ENCODE peak calls at places on chromosomes 6 and 20, in six cellular contexts. X is GM12891, L is A549, P is spleen, S is prostate gland, E is H54. G is an unnamed sample.

GRCh38 chr20:48384147-48384818 is 443.5 kb downstream of the PREX1 start:
- DNase-seq in X (no peak), E (peak), S (no peak), L (no peak), P (no peak), G (no peak)

GRCh38 chr6:170180671-170181337 is 110.1 kb downstream of the DLL1 start:
- DNase-seq in X (no peak), P (peak), E (no peak), S (peak), L (no peak), G (peak)

GRCh38 chr6:38239719-38240451 is 399.8 kb downstream of the BTBD9 start:
- DNase-seq in S (no peak), E (peak), P (no peak), X (no peak), L (no peak), G (no peak)

GRCh38 chr6:93021235-93021909 is 398.0 kb downstream of the EPHA7 start:
- DNase-seq in S (no peak), E (no peak), X (no peak), P (no peak), L (no peak), G (no peak)

GRCh38 chr6:98215531-98215930 is 618.8 kb upstream of the POU3F2 start:
- DNase-seq in X (no peak), E (no peak), P (no peak), S (no peak), L (no peak), G (no peak)

GRCh38 chr6:112184996-112185395 is 69.4 kb downstream of the LAMA4 start:
- DNase-seq in L (no peak), X (no peak), P (no peak), S (no peak), E (no peak), G (no peak)

GRCh38 chr6:128479048-128479666 is 41.2 kb downstream of the PTPRK start:
- DNase-seq in X (no peak), E (no peak), P (no peak), S (no peak), L (no peak), G (no peak)

GRCh38 chr6:148389086-148389485 is 46.4 kb downstream of the SASH1 start:
- DNase-seq in S (no peak), X (no peak), L (no peak), E (no peak), P (no peak), G (no peak)

GRCh38 chr20:57698867-57699275 is 10.9 kb downstream of the PMEPA1 start:
- DNase-seq in P (no peak), L (peak), E (peak), X (no peak), S (no peak), G (no peak)

GRCh38 chr6:29627762-29628418 is 5.1 kb downstream of the GABBR1 start:
- DNase-seq in E (peak), P (peak), S (peak), X (peak), L (peak), G (no peak)
- TF ChIP-seq POLR2A in E (peak), P (peak), S (peak), X (no peak), L (no peak), G (peak)

GRCh38 chr6:41939848-41940758 is 1.5 kb downstream of the CCND3 start:
- DNase-seq in P (peak), L (no peak), X (no peak), S (no peak), E (no peak), G (no peak)
- TF ChIP-seq POLR2A in P (no peak), L (no peak), X (no peak), S (no peak), E (no peak), G (no peak)

GRCh38 chr6:109095036-109095820 is at the start of gene CEP57L1:
- DNase-seq in P (peak), L (peak), X (peak), E (peak), S (peak), G (peak)
- TF ChIP-seq POLR2A in P (peak), L (peak), X (peak), E (peak), S (no peak), G (peak)

DNA sequence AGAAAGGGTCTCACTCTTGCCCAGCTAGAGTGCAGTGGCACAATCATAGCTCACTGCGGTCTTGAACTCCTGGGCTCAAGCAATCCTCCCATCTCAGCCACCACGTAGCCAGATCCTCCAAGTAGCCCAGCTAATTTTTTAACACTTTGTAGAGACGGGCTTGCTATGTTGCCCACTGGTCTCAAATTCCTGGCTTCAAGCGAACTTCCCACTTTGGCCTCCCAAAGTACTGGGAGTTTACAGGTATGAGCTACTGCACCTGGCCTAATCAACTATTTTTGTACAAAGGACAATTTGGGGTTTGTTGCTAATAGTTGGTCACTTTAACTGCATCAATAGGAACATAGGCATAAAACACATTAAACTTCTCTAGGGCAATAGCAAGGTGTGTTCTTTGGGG is 29.9 kb upstream of the SYNCRIP start:
- DNase-seq in L (no peak), E (no peak), P (no peak), S (no peak), X (no peak), G (no peak)
- TF ChIP-seq POLR2A in L (no peak), E (no peak), P (no peak), S (no peak), X (no peak), G (no peak)

GRCh38 chr6:31728767-31729514 is at the start of gene DDAH2:
- DNase-seq in E (peak), X (peak), P (peak), S (no peak), L (no peak), G (no peak)
- TF ChIP-seq POLR2A in E (no peak), X (no peak), P (no peak), S (no peak), L (no peak), G (no peak)

DNA sequence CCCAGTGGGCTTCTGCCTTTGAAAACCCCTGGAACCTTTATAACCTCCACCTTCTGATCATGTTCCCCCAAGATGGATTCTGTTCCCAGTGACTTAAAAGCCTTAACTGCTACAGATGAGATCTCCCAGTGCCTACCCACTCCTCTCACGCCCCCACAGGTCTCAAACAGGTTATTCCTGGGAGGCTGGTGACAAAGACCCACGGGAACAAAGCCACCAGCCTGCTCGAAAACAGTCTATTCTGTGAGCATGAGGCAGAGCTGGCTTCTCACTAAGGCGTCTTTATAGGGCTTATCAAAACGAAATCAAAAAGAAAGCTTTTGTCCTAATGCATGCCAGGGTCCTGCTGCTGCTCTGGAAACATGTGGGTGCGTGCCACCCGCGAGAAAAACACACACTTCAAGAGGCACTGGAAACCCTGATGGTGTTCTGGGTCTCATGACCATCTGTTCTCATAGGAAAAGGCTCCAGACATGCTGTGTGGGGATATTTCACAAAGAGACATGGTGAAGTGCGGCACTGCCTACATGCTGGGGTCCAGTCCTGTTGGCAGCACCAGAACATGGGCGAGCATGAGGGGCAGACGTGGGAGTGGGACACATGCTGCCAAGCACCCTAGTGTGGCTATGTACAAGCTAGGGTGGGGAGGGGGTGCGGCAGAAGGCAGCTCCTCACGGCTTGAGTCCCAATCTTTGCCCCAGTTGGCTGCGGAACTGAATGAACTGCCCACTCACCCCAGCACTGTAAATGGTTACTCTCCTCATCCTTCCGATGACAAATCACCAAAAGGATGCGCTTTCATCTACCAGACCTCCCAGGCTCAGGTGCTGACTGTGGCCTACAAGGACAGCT is 2.1 kb downstream of the FKBP1A start:
- DNase-seq in P (no peak), S (no peak), E (no peak), X (no peak), L (no peak), G (no peak)
- TF ChIP-seq POLR2A in P (no peak), S (no peak), E (no peak), X (no peak), L (no peak), G (no peak)

DNA sequence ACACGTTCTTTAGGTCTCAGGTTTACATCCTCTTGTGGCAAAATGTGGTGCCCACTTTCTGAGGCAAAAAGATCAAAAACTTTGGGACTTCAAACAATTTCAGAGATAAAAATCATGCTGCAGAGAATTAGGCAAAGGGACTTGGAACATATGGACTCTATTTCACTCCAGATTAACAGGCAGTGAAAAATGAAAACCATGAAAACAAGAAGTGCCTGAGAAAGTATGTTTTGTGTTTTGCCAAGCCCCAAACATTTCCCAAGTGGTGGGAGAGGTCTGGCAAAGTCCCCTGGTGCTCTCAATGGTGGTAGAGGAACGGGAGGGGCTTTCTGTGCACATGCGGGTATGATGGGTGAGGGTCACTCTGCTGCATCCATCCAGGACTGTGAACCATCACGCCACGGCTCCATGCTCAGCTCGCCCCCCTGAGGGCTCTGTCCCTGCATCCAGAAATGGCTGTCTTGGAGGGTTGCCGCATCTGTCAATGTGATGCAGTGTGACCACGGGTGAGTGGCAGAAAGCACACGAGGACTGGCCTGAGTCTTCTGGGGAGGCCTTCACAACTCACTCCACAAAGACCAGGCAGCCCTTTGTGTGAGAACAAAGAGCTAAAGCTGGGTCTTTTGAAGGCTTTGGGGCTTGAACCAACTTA is 43.2 kb upstream of the TBC1D7 start:
- DNase-seq in X (no peak), E (no peak), P (no peak), S (no peak), L (no peak), G (no peak)
- TF ChIP-seq POLR2A in X (no peak), E (no peak), P (no peak), S (no peak), L (no peak), G (no peak)

GRCh38 chr6:107116923-107117417 is 1.7 kb upstream of the BEND3 start:
- DNase-seq in S (no peak), X (no peak), L (no peak), E (no peak), P (no peak), G (no peak)

GRCh38 chr6:107114872-107115694 is at the start of gene BEND3:
- DNase-seq in P (peak), E (no peak), X (peak), S (peak), L (no peak), G (no peak)

GRCh38 chr6:107116328-107116892 is 1.1 kb upstream of the BEND3 start:
- DNase-seq in P (no peak), L (no peak), E (no peak), X (no peak), S (peak), G (no peak)

GRCh38 chr6:107114213-107114871 is 973 bp downstream of the BEND3 start:
- DNase-seq in P (peak), E (peak), S (peak), L (peak), X (peak), G (peak)

DNA sequence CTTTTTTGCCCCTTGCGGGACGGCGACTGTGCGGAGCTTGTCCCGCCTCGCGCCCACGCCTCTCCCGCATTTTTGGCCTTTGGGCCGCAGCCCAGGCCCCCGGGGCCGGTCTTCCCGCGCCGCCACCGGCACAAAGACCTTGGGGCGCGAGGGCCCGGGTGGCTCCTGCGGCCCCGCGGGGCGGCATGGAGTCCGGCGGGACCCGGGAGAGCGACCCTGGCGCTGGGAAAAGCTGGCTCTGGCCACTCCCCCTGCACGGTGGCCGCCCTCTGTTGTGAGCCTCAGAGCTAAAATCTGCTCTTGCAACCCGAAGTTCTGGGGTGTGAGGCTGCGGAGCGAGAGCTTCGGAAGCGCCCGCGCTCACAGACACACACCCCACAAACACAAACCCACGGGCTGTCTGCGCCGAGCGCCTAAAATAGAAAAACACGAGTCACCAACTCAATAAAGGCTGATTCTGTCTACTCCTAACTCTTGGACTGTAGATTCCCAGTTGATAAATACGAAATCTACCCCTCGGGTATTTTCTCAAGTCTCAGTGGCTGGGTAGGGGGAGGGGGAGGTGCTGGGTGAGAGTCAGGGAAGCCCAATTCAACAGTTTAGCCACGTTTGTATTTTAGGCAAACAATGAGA is 496 bp upstream of the BEND3 start:
- DNase-seq in L (peak), S (peak), P (peak), E (peak), X (peak), G (no peak)
- TF ChIP-seq POLR2A in L (peak), S (no peak), P (no peak), E (no peak), X (no peak), G (no peak)